ENCODE peak calls at places on chromosome 19, in seven cellular contexts. One of them, this sample, is unnamed.

GRCh38 chr19:56692496-56692895 is 20.9 kb upstream of the ZNF835 start:
- DNase-seq in HCT116: no peak
- DNase-seq in left ventricle myocardium inferior: no peak
- DNase-seq in right cardiac atrium: no peak
- DNase-seq in naive thymus-derived CD4-positive, alpha-beta T cell: no peak
- DNase-seq in epithelial cell of prostate: no peak
- DNase-seq in PC-9: no peak
- DNase-seq in this sample: no peak

GRCh38 chr19:32830231-32831014 is 39.1 kb downstream of the SLC7A9 start:
- DNase-seq in naive thymus-derived CD4-positive, alpha-beta T cell: no peak
- DNase-seq in epithelial cell of prostate: no peak
- DNase-seq in left ventricle myocardium inferior: no peak
- DNase-seq in HCT116: no peak
- DNase-seq in PC-9: peak; percentile 52
- DNase-seq in right cardiac atrium: no peak
- DNase-seq in this sample: no peak

GRCh38 chr19:14731200-14731599 is 41.4 kb downstream of the ZNF333 start:
- DNase-seq in HCT116: peak; percentile 36
- DNase-seq in naive thymus-derived CD4-positive, alpha-beta T cell: no peak
- DNase-seq in epithelial cell of prostate: no peak
- DNase-seq in PC-9: peak; percentile 3
- DNase-seq in left ventricle myocardium inferior: no peak
- DNase-seq in right cardiac atrium: no peak
- DNase-seq in this sample: no peak

GRCh38 chr19:15452111-15453047 is 2.6 kb upstream of the WIZ start:
- DNase-seq in epithelial cell of prostate: no peak
- DNase-seq in naive thymus-derived CD4-positive, alpha-beta T cell: no peak
- DNase-seq in left ventricle myocardium inferior: peak; percentile 91
- DNase-seq in HCT116: peak; percentile 91
- DNase-seq in right cardiac atrium: peak; percentile 98
- DNase-seq in PC-9: peak; percentile 87
- DNase-seq in this sample: peak; percentile 71

GRCh38 chr19:7562646-7563393 is 27.3 kb downstream of the PNPLA6 start:
- DNase-seq in epithelial cell of prostate: no peak
- DNase-seq in left ventricle myocardium inferior: no peak
- DNase-seq in right cardiac atrium: no peak
- DNase-seq in naive thymus-derived CD4-positive, alpha-beta T cell: no peak
- DNase-seq in HCT116: no peak
- DNase-seq in PC-9: no peak
- DNase-seq in this sample: no peak

GRCh38 chr19:53809518-53810186 is 14.5 kb downstream of the NLRP12 start:
- DNase-seq in right cardiac atrium: no peak
- DNase-seq in PC-9: no peak
- DNase-seq in left ventricle myocardium inferior: no peak
- DNase-seq in HCT116: no peak
- DNase-seq in epithelial cell of prostate: no peak
- DNase-seq in naive thymus-derived CD4-positive, alpha-beta T cell: no peak
- DNase-seq in this sample: no peak

GRCh38 chr19:11288349-11288748 is 7.6 kb upstream of the TSPAN16 start:
- DNase-seq in HCT116: no peak
- DNase-seq in right cardiac atrium: peak; percentile 21
- DNase-seq in epithelial cell of prostate: no peak
- DNase-seq in PC-9: no peak
- DNase-seq in naive thymus-derived CD4-positive, alpha-beta T cell: no peak
- DNase-seq in left ventricle myocardium inferior: no peak
- DNase-seq in this sample: no peak

GRCh38 chr19:2507109-2507508 is 31.2 kb downstream of the GADD45B start:
- DNase-seq in epithelial cell of prostate: peak; percentile 70
- DNase-seq in HCT116: peak; percentile 75
- DNase-seq in right cardiac atrium: no peak
- DNase-seq in left ventricle myocardium inferior: no peak
- DNase-seq in naive thymus-derived CD4-positive, alpha-beta T cell: peak; percentile 62
- DNase-seq in PC-9: peak; percentile 55
- DNase-seq in this sample: no peak

GRCh38 chr19:920051-920857 is 3.1 kb downstream of the KISS1R start:
- DNase-seq in epithelial cell of prostate: no peak
- DNase-seq in right cardiac atrium: no peak
- DNase-seq in PC-9: peak; percentile 59
- DNase-seq in left ventricle myocardium inferior: no peak
- DNase-seq in HCT116: no peak
- DNase-seq in naive thymus-derived CD4-positive, alpha-beta T cell: peak; percentile 76
- DNase-seq in this sample: no peak

GRCh38 chr19:32550666-32551065 is 30.3 kb upstream of the PDCD5 start:
- DNase-seq in right cardiac atrium: no peak
- DNase-seq in PC-9: no peak
- DNase-seq in HCT116: no peak
- DNase-seq in left ventricle myocardium inferior: no peak
- DNase-seq in naive thymus-derived CD4-positive, alpha-beta T cell: no peak
- DNase-seq in epithelial cell of prostate: no peak
- DNase-seq in this sample: no peak

GRCh38 chr19:37975596-37976515 is 68.8 kb downstream of the SIPA1L3 start:
- DNase-seq in HCT116: no peak
- DNase-seq in left ventricle myocardium inferior: no peak
- DNase-seq in right cardiac atrium: no peak
- DNase-seq in PC-9: no peak
- DNase-seq in naive thymus-derived CD4-positive, alpha-beta T cell: no peak
- DNase-seq in epithelial cell of prostate: no peak
- DNase-seq in this sample: no peak

GRCh38 chr19:51549533-51550324 is 18.3 kb upstream of the SIGLEC6 start:
- DNase-seq in right cardiac atrium: no peak
- DNase-seq in naive thymus-derived CD4-positive, alpha-beta T cell: no peak
- DNase-seq in PC-9: no peak
- DNase-seq in epithelial cell of prostate: no peak
- DNase-seq in left ventricle myocardium inferior: no peak
- DNase-seq in HCT116: no peak
- DNase-seq in this sample: no peak

GRCh38 chr19:4537953-4538600 is 1.8 kb downstream of the LRG1 start:
- DNase-seq in right cardiac atrium: peak; percentile 53
- DNase-seq in epithelial cell of prostate: no peak
- DNase-seq in naive thymus-derived CD4-positive, alpha-beta T cell: no peak
- DNase-seq in HCT116: no peak
- DNase-seq in left ventricle myocardium inferior: no peak
- DNase-seq in PC-9: no peak
- DNase-seq in this sample: no peak

GRCh38 chr19:53432088-53432661 is 391 bp downstream of the ZNF761 start:
- DNase-seq in PC-9: no peak
- DNase-seq in right cardiac atrium: peak; percentile 70
- DNase-seq in naive thymus-derived CD4-positive, alpha-beta T cell: no peak
- DNase-seq in left ventricle myocardium inferior: peak; percentile 16
- DNase-seq in HCT116: no peak
- DNase-seq in epithelial cell of prostate: no peak
- DNase-seq in this sample: no peak

GRCh38 chr19:52941941-52942370 is 18.7 kb upstream of the ZNF888 start:
- DNase-seq in epithelial cell of prostate: no peak
- DNase-seq in left ventricle myocardium inferior: peak; percentile 27
- DNase-seq in naive thymus-derived CD4-positive, alpha-beta T cell: no peak
- DNase-seq in right cardiac atrium: peak; percentile 70
- DNase-seq in HCT116: no peak
- DNase-seq in PC-9: peak; percentile 33
- DNase-seq in this sample: no peak

GRCh38 chr19:2727640-2727944 is 6.4 kb upstream of the DIRAS1 start:
- DNase-seq in left ventricle myocardium inferior: no peak
- DNase-seq in naive thymus-derived CD4-positive, alpha-beta T cell: no peak
- DNase-seq in epithelial cell of prostate: no peak
- DNase-seq in PC-9: peak; percentile 19
- DNase-seq in right cardiac atrium: no peak
- DNase-seq in HCT116: no peak
- DNase-seq in this sample: no peak

GRCh38 chr19:48815870-48816501 is 5.2 kb upstream of the BCAT2 start:
- DNase-seq in naive thymus-derived CD4-positive, alpha-beta T cell: no peak
- DNase-seq in right cardiac atrium: no peak
- DNase-seq in PC-9: peak; percentile 31
- DNase-seq in left ventricle myocardium inferior: no peak
- DNase-seq in HCT116: no peak
- DNase-seq in epithelial cell of prostate: no peak
- DNase-seq in this sample: no peak

GRCh38 chr19:44738603-44739585 is 9.6 kb upstream of the BCL3 start:
- DNase-seq in naive thymus-derived CD4-positive, alpha-beta T cell: no peak
- DNase-seq in PC-9: peak; percentile 45
- DNase-seq in left ventricle myocardium inferior: no peak
- DNase-seq in HCT116: no peak
- DNase-seq in right cardiac atrium: peak; percentile 50
- DNase-seq in epithelial cell of prostate: no peak
- DNase-seq in this sample: no peak

GRCh38 chr19:4639531-4640246 is 373 bp downstream of the TNFAIP8L1 start:
- DNase-seq in left ventricle myocardium inferior: no peak
- DNase-seq in naive thymus-derived CD4-positive, alpha-beta T cell: no peak
- DNase-seq in right cardiac atrium: peak; percentile 81
- DNase-seq in HCT116: no peak
- DNase-seq in epithelial cell of prostate: no peak
- DNase-seq in PC-9: no peak
- DNase-seq in this sample: no peak

GRCh38 chr19:35885225-35885624 is 15.1 kb downstream of the NFKBID start:
- DNase-seq in HCT116: no peak
- DNase-seq in epithelial cell of prostate: no peak
- DNase-seq in left ventricle myocardium inferior: no peak
- DNase-seq in right cardiac atrium: no peak
- DNase-seq in naive thymus-derived CD4-positive, alpha-beta T cell: no peak
- DNase-seq in PC-9: no peak
- DNase-seq in this sample: no peak

GRCh38 chr19:35889370-35890112 is 10.8 kb downstream of the NFKBID start:
- DNase-seq in right cardiac atrium: peak; percentile 11
- DNase-seq in left ventricle myocardium inferior: no peak
- DNase-seq in naive thymus-derived CD4-positive, alpha-beta T cell: no peak
- DNase-seq in HCT116: no peak
- DNase-seq in PC-9: no peak
- DNase-seq in epithelial cell of prostate: no peak
- DNase-seq in this sample: no peak

GRCh38 chr19:35890113-35890650 is 10.2 kb downstream of the NFKBID start:
- DNase-seq in PC-9: no peak
- DNase-seq in naive thymus-derived CD4-positive, alpha-beta T cell: no peak
- DNase-seq in left ventricle myocardium inferior: no peak
- DNase-seq in epithelial cell of prostate: no peak
- DNase-seq in right cardiac atrium: no peak
- DNase-seq in HCT116: no peak
- DNase-seq in this sample: no peak

GRCh38 chr19:35885909-35886308 is 14.4 kb downstream of the NFKBID start:
- DNase-seq in HCT116: no peak
- DNase-seq in epithelial cell of prostate: no peak
- DNase-seq in left ventricle myocardium inferior: no peak
- DNase-seq in naive thymus-derived CD4-positive, alpha-beta T cell: no peak
- DNase-seq in PC-9: no peak
- DNase-seq in right cardiac atrium: no peak
- DNase-seq in this sample: no peak

DNA sequence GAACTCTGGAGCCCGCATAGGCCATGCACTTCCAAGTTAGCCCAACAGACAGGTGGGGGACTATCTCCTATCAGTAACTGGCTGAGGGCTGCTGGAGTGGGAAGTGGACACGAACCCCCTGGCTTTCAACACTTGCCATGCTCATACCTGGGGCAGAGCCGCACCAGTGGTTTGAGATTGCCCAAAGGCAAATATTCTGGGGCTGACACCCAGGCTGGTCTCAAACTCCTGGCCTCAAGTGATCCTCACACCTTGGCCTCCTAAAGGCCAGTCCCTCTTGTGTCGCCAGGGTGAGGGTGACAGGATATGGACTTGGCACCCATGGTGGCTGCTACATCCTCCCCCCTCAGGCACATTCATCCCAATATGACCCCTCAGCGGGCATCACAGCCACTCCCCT is 13.1 kb downstream of the NFKBID start:
- DNase-seq in right cardiac atrium: no peak
- DNase-seq in epithelial cell of prostate: no peak
- DNase-seq in HCT116: no peak
- DNase-seq in PC-9: no peak
- DNase-seq in naive thymus-derived CD4-positive, alpha-beta T cell: no peak
- DNase-seq in left ventricle myocardium inferior: no peak
- DNase-seq in this sample: no peak
- H3K27ac ChIP-seq in right cardiac atrium: no peak overlapping the region
- H3K27ac ChIP-seq in epithelial cell of prostate: no peak overlapping the region
- H3K27ac ChIP-seq in HCT116: no peak overlapping the region
- H3K27ac ChIP-seq in PC-9: no peak overlapping the region
- H3K27ac ChIP-seq in naive thymus-derived CD4-positive, alpha-beta T cell: no peak overlapping the region
- H3K27ac ChIP-seq in left ventricle myocardium inferior: no peak overlapping the region
- H3K27ac ChIP-seq in this sample: no peak overlapping the region

DNA sequence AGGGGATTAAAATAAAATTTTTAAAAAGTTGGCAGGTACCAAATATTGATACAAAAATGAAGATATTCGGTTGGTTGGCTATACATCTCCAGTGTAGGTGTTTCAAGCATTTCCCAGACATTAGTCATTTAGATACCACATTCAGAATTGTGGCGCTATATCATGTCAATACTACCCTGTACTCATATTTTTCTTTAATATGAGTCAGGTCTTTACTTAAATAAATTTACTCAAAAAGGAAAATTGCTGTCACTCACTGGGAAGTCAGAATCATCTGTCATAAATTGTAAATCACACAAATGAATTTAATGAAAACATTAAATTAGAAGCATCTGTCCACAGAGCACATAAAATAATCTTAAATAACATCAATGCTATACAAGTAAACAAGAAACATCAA is 134.2 kb downstream of the TSHZ3 start:
- DNase-seq in HCT116: no peak
- DNase-seq in PC-9: no peak
- DNase-seq in naive thymus-derived CD4-positive, alpha-beta T cell: no peak
- DNase-seq in right cardiac atrium: no peak
- DNase-seq in epithelial cell of prostate: no peak
- DNase-seq in left ventricle myocardium inferior: no peak
- DNase-seq in this sample: no peak
- H3K27ac ChIP-seq in HCT116: no peak overlapping the region
- H3K27ac ChIP-seq in PC-9: no peak overlapping the region
- H3K27ac ChIP-seq in naive thymus-derived CD4-positive, alpha-beta T cell: no peak overlapping the region
- H3K27ac ChIP-seq in right cardiac atrium: no peak overlapping the region
- H3K27ac ChIP-seq in epithelial cell of prostate: peak overlapping the region; percentile 97
- H3K27ac ChIP-seq in left ventricle myocardium inferior: no peak overlapping the region
- H3K27ac ChIP-seq in this sample: no peak overlapping the region

DNA sequence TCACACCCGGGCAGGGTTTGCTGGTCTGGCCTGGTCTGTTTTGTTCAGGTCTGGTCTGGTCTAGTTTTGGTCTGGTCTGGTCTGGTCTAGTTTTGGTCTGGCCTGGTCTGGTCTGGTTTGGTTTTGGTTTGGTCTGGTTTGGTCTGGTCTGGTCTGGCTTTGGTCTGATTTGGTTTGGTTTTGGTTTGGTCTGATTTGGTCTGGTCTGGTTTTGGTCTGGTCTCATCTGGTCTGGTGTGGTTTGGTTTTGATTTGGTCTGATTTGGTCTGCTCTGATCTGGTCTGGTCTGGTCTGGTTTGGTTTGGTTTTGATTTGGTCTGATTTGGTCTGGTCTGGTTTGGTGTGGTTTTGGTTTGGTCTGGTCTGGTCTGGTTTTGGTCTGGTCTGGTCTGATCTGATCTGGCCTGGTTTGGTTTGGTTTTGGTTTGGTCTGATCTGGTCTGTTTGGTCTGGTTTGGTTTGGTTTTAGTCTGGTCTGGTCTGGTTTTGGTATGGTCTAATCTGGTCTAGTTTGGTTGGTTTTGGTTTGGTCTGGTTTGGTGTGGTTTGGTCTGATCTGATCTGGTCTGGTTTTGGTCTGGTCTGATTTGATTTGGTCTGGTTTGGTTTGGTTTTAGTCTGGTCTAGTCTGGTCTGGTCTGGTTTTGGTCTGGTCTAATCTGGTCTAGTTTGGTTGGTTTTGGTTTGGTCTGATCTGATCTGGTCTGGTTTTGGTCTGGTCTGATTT is 14.4 kb upstream of the F2RL3 start:
- DNase-seq in epithelial cell of prostate: no peak
- DNase-seq in PC-9: no peak
- DNase-seq in naive thymus-derived CD4-positive, alpha-beta T cell: no peak
- DNase-seq in HCT116: no peak
- DNase-seq in left ventricle myocardium inferior: no peak
- DNase-seq in right cardiac atrium: no peak
- DNase-seq in this sample: no peak
- H3K27ac ChIP-seq in epithelial cell of prostate: peak overlapping the region; percentile 15
- H3K27ac ChIP-seq in PC-9: peak overlapping the region; percentile 61
- H3K27ac ChIP-seq in naive thymus-derived CD4-positive, alpha-beta T cell: peak overlapping the region; percentile 54
- H3K27ac ChIP-seq in HCT116: peak overlapping the region; percentile 24
- H3K27ac ChIP-seq in left ventricle myocardium inferior: no peak overlapping the region
- H3K27ac ChIP-seq in right cardiac atrium: no peak overlapping the region
- H3K27ac ChIP-seq in this sample: no peak overlapping the region

GRCh38 chr19:18658366-18658855 is 21.6 kb downstream of the KLHL26 start:
- DNase-seq in epithelial cell of prostate: no peak
- DNase-seq in right cardiac atrium: no peak
- DNase-seq in naive thymus-derived CD4-positive, alpha-beta T cell: no peak
- DNase-seq in PC-9: no peak
- DNase-seq in HCT116: no peak
- DNase-seq in left ventricle myocardium inferior: no peak
- DNase-seq in this sample: no peak
- H3K27ac ChIP-seq in epithelial cell of prostate: no peak overlapping the region
- H3K27ac ChIP-seq in right cardiac atrium: peak overlapping the region; percentile 63
- H3K27ac ChIP-seq in naive thymus-derived CD4-positive, alpha-beta T cell: no peak overlapping the region
- H3K27ac ChIP-seq in PC-9: no peak overlapping the region
- H3K27ac ChIP-seq in HCT116: no peak overlapping the region
- H3K27ac ChIP-seq in left ventricle myocardium inferior: peak overlapping the region; percentile 84
- H3K27ac ChIP-seq in this sample: no peak overlapping the region